ENCODE peak calls at places on chromosomes 6 and 20, in six cellular contexts. Q is activated CD4-positive, alpha-beta T cell treated with anti-CD3 and anti-CD28 coated beads, Interleukin-2, amount 10 ng/mL, durations not matched to agents 7 days and 5 days; H is GM10248; P is cardiac muscle cell; C is activated CD4-positive, CD25-positive, alpha-beta regulatory T cell treated with anti-CD3 and anti-CD28 coated beads, Interleukin-2, amount 50 U/mL, for 72 hours; I is HepG2. A is an unnamed sample.

GRCh38 chr6:53139841-53140413 is 8.7 kb downstream of the GCM1 start:
- DNase-seq in C (no peak), H (no peak), Q (no peak), I (peak; percentile 63), P (no peak), A (no peak)

GRCh38 chr6:166767191-166767590 is 140.1 kb upstream of the RPS6KA2 start:
- DNase-seq in P (no peak), Q (no peak), H (no peak), C (no peak), I (no peak), A (peak; percentile 26)

GRCh38 chr6:115740907-115741306 is 319.8 kb downstream of the FRK start:
- DNase-seq in C (no peak), P (no peak), H (no peak), I (no peak), Q (no peak), A (no peak)

GRCh38 chr6:33207569-33208088 is 671 bp upstream of the RING1 start:
- DNase-seq in P (peak; percentile 69), C (peak; percentile 41), Q (no peak), H (no peak), I (no peak), A (no peak)

GRCh38 chr20:56072165-56072564 is 66.8 kb upstream of the CBLN4 start:
- DNase-seq in I (no peak), P (no peak), Q (no peak), C (no peak), H (no peak), A (no peak)

GRCh38 chr6:115972679-115973078 is 88.0 kb downstream of the FRK start:
- DNase-seq in I (no peak), P (no peak), Q (no peak), C (no peak), H (no peak), A (no peak)

GRCh38 chr6:5557506-5557905 is 296.2 kb downstream of the FARS2 start:
- DNase-seq in H (no peak), C (no peak), Q (no peak), P (no peak), I (no peak), A (no peak)

GRCh38 chr6:56222509-56222908 is 24.9 kb downstream of the COL21A1 start:
- DNase-seq in P (no peak), H (no peak), I (no peak), C (no peak), Q (no peak), A (no peak)

GRCh38 chr6:87237804-87238203 is 82.4 kb downstream of the ZNF292 start:
- DNase-seq in I (peak; percentile 9), C (no peak), H (peak; percentile 28), Q (no peak), P (no peak), A (no peak)

GRCh38 chr6:166474721-166475565 is 92.2 kb upstream of the MPC1 start:
- DNase-seq in Q (no peak), H (no peak), I (no peak), P (no peak), C (no peak), A (no peak)

GRCh38 chr6:137804647-137805046 is 62.4 kb upstream of the TNFAIP3 start:
- DNase-seq in I (no peak), P (no peak), H (no peak), C (no peak), Q (no peak), A (no peak)

GRCh38 chr6:126312013-126312665 is 27.8 kb upstream of the CENPW start:
- DNase-seq in H (peak; percentile 18), P (no peak), C (no peak), Q (no peak), I (peak; percentile 44), A (no peak)

GRCh38 chr20:56249244-56249955 is 868 bp downstream of the MC3R start:
- DNase-seq in Q (peak; percentile 30), I (peak; percentile 49), C (peak; percentile 31), H (peak; percentile 28), P (no peak), A (no peak)

GRCh38 chr6:69089539-69089938 is 454.5 kb downstream of the ADGRB3 start:
- DNase-seq in H (no peak), Q (no peak), I (no peak), P (no peak), C (no peak), A (no peak)

GRCh38 chr6:7165736-7166296 is 58.1 kb downstream of the RREB1 start:
- DNase-seq in Q (no peak), P (no peak), C (no peak), I (no peak), H (no peak), A (no peak)

GRCh38 chr6:42099340-42100028 is 42.9 kb downstream of the C6orf132 start:
- DNase-seq in C (no peak), Q (no peak), P (no peak), H (no peak), I (peak; percentile 39), A (peak; percentile 44)

GRCh38 chr6:157909282-157909664 is 72.4 kb upstream of the SYNJ2 start:
- DNase-seq in P (no peak), C (no peak), I (no peak), Q (no peak), H (peak; percentile 61), A (no peak)

GRCh38 chr6:21608610-21609009 is 15.1 kb downstream of the SOX4 start:
- DNase-seq in Q (no peak), P (no peak), I (no peak), C (no peak), H (no peak), A (no peak)

GRCh38 chr6:155247618-155248017 is 16.2 kb upstream of the CLDN20 start:
- DNase-seq in P (no peak), H (no peak), C (no peak), Q (no peak), I (no peak), A (no peak)